ENCODE peak calls at places on chromosomes 6 and 20, in seven cellular contexts. U, I, E, Q, M, S and N are unnamed samples.

GRCh38 chr6:166381733-166382499 is 824 bp downstream of the MPC1 start:
- DNase-seq in U (no peak), I (peak), E (peak), Q (peak), M (peak), S (no peak), N (peak)

GRCh38 chr6:54070025-54070424 is 41.2 kb upstream of the MLIP start:
- DNase-seq in U (no peak), I (no peak), E (no peak), Q (no peak), M (no peak), S (no peak), N (no peak)

GRCh38 chr20:63073738-63074065 is 66.9 kb upstream of the BHLHE23 start:
- DNase-seq in U (no peak), I (no peak), E (no peak), Q (no peak), M (no peak), S (no peak), N (no peak)

GRCh38 chr6:74851598-74851997 is 354.3 kb downstream of the COL12A1 start:
- DNase-seq in U (no peak), I (no peak), E (no peak), Q (no peak), M (no peak), S (peak), N (no peak)

GRCh38 chr20:40639956-40640355 is 49.1 kb downstream of the MAFB start:
- DNase-seq in U (no peak), I (no peak), E (no peak), Q (no peak), M (no peak), S (no peak), N (no peak)

GRCh38 chr20:49247792-49248191 is 28.6 kb downstream of the DDX27 start:
- DNase-seq in U (no peak), I (no peak), E (no peak), Q (no peak), M (no peak), S (no peak), N (no peak)

GRCh38 chr20:37334450-37334849 is 11.5 kb upstream of the SRC start:
- DNase-seq in U (no peak), I (no peak), E (no peak), Q (no peak), M (no peak), S (no peak), N (no peak)

GRCh38 chr20:59148713-59149493 is 14.7 kb upstream of the ZNF831 start:
- DNase-seq in U (no peak), I (no peak), E (no peak), Q (no peak), M (no peak), S (no peak), N (no peak)

GRCh38 chr6:154595538-154595937 is 85.1 kb upstream of the CNKSR3 start:
- DNase-seq in U (no peak), I (no peak), E (no peak), Q (no peak), M (no peak), S (no peak), N (no peak)

GRCh38 chr20:62303327-62304226 is 780 bp downstream of the ADRM1 start:
- DNase-seq in U (no peak), I (no peak), E (peak), Q (no peak), M (no peak), S (no peak), N (no peak)

GRCh38 chr6:138869343-138869742 is 73.5 kb downstream of the ECT2L start:
- DNase-seq in U (no peak), I (peak), E (no peak), Q (no peak), M (no peak), S (no peak), N (no peak)

GRCh38 chr6:166333172-166333995 is 9.0 kb downstream of the SFT2D1 start:
- DNase-seq in U (no peak), I (no peak), E (no peak), Q (peak), M (peak), S (no peak), N (no peak)

GRCh38 chr20:54197621-54198604 is 10.0 kb upstream of the PFDN4 start:
- DNase-seq in U (no peak), I (no peak), E (peak), Q (no peak), M (no peak), S (peak), N (no peak)

GRCh38 chr6:40962241-40962640 is 76.8 kb downstream of the UNC5CL start:
- DNase-seq in U (peak), I (no peak), E (peak), Q (no peak), M (no peak), S (peak), N (no peak)